ENCODE peak calls at places on chromosomes 13 and 19, in eight cellular contexts. P is hepatocyte, G is OCI-LY7, E is GM23248, O is GM23338, S is HCT116, N is MM.1S, Y is SK-N-SH. I is an unnamed sample.

GRCh38 chr19:32691952-32692726 is 518 bp downstream of the NUDT19 start:
- DNase-seq in P (peak), G (peak), E (peak), O (peak), S (no peak), N (peak), Y (peak), I (peak)

GRCh38 chr13:96650301-96650886 is 343.9 kb downstream of the OXGR1 start:
- DNase-seq in P (peak), G (no peak), E (peak), O (no peak), S (peak), N (peak), Y (no peak), I (no peak)

GRCh38 chr19:36417752-36418286 is 625 bp downstream of the ZFP82 start:
- DNase-seq in P (peak), G (peak), E (no peak), O (peak), S (no peak), N (no peak), Y (no peak), I (peak)

GRCh38 chr13:50969691-50970090 is 60.1 kb downstream of the RNASEH2B start:
- DNase-seq in P (peak), G (no peak), E (no peak), O (peak), S (no peak), N (peak), Y (no peak), I (peak)

GRCh38 chr19:13099073-13099999 is 3.3 kb downstream of the LYL1 start:
- DNase-seq in P (peak), G (peak), E (no peak), O (peak), S (no peak), N (peak), Y (no peak), I (peak)

GRCh38 chr19:19342086-19343015 is 21.7 kb downstream of the MAU2 start:
- DNase-seq in P (peak), G (peak), E (peak), O (peak), S (peak), N (peak), Y (peak), I (peak)

GRCh38 chr13:21837841-21838551 is 167.1 kb downstream of the FGF9 start:
- DNase-seq in P (no peak), G (no peak), E (peak), O (peak), S (no peak), N (no peak), Y (no peak), I (no peak)

GRCh38 chr19:4980087-4980486 is 11.2 kb downstream of the KDM4B start:
- DNase-seq in P (no peak), G (no peak), E (peak), O (no peak), S (no peak), N (no peak), Y (peak), I (no peak)

GRCh38 chr19:18848860-18849661 is 17.3 kb downstream of the UPF1 start:
- DNase-seq in P (no peak), G (no peak), E (peak), O (no peak), S (no peak), N (no peak), Y (peak), I (no peak)

GRCh38 chr13:89514534-89515312 is 1832.8 kb upstream of the MIR17HG start:
- DNase-seq in P (peak), G (no peak), E (peak), O (peak), S (no peak), N (no peak), Y (no peak), I (peak)

GRCh38 chr13:44165895-44166496 is 207.6 kb upstream of the SERP2 start:
- DNase-seq in P (no peak), G (no peak), E (no peak), O (peak), S (no peak), N (no peak), Y (no peak), I (no peak)

GRCh38 chr13:33206425-33206824 is 79.1 kb downstream of the STARD13 start:
- DNase-seq in P (no peak), G (no peak), E (peak), O (no peak), S (no peak), N (no peak), Y (no peak), I (no peak)

GRCh38 chr19:33394723-33395560 is 21.4 kb downstream of the CEBPG start:
- DNase-seq in P (no peak), G (no peak), E (peak), O (no peak), S (no peak), N (no peak), Y (peak), I (no peak)

GRCh38 chr13:30841161-30841560 is 64.9 kb upstream of the MEDAG start:
- DNase-seq in P (no peak), G (no peak), E (peak), O (no peak), S (no peak), N (no peak), Y (no peak), I (no peak)

GRCh38 chr19:7705387-7706187 is 3.7 kb upstream of the FCER2 start:
- DNase-seq in P (no peak), G (peak), E (no peak), O (no peak), S (no peak), N (no peak), Y (no peak), I (no peak)

GRCh38 chr19:28737021-28737525 is 475.9 kb downstream of the UQCRFS1 start:
- DNase-seq in P (peak), G (peak), E (peak), O (peak), S (no peak), N (peak), Y (no peak), I (peak)

GRCh38 chr13:110442946-110443632 is 118.4 kb downstream of the RAB20 start:
- DNase-seq in P (no peak), G (no peak), E (peak), O (no peak), S (no peak), N (no peak), Y (no peak), I (no peak)

GRCh38 chr13:30577381-30577780 is 40.3 kb upstream of the USPL1 start:
- DNase-seq in P (peak), G (no peak), E (peak), O (no peak), S (peak), N (peak), Y (no peak), I (no peak)

GRCh38 chr19:28468701-28469459 is 744.1 kb downstream of the UQCRFS1 start:
- DNase-seq in P (peak), G (peak), E (peak), O (peak), S (no peak), N (peak), Y (no peak), I (peak)

GRCh38 chr19:48963371-48964204 is 1.5 kb upstream of the FTL start:
- DNase-seq in P (peak), G (no peak), E (peak), O (peak), S (no peak), N (peak), Y (no peak), I (peak)

DNA sequence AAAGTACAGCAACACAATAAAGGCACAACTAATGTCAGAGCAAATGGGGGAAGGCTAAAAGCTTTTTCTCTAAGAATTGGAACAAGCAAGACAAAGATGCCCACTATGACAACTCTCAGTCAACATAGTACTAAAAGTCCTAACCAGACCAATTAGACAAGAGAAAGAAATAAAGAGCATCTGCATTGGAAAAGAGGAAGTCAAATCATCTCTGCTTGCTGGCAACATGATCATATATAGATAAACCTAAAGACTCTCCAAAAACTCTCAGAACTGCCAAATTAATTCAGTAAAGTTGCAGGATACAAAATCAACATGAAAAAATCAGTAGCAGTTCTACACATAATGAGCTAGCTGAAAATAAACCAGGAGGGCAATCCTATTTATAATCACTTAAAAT is 541.9 kb downstream of the DIAPH3 start:
- DNase-seq in P (no peak), G (no peak), E (no peak), O (no peak), S (no peak), N (no peak), Y (no peak), I (no peak)
- TF ChIP-seq EZH2phosphoT487 in P (no peak), G (no peak), E (no peak), O (no peak), S (no peak), N (no peak), Y (no peak), I (no peak)

GRCh38 chr19:46442808-46443450 is 14.2 kb upstream of the PNMA8C start:
- DNase-seq in P (no peak), G (no peak), E (peak), O (no peak), S (no peak), N (no peak), Y (no peak), I (no peak)
- TF ChIP-seq EZH2phosphoT487 in P (no peak), G (no peak), E (no peak), O (no peak), S (no peak), N (no peak), Y (no peak), I (no peak)

GRCh38 chr13:94713556-94714182 is 1.3 kb upstream of the SOX21 start:
- DNase-seq in P (no peak), G (no peak), E (no peak), O (peak), S (no peak), N (no peak), Y (no peak), I (no peak)
- TF ChIP-seq EZH2phosphoT487 in P (no peak), G (no peak), E (no peak), O (no peak), S (no peak), N (no peak), Y (no peak), I (no peak)

GRCh38 chr13:23510544-23510916 is 59.7 kb upstream of the TNFRSF19 start:
- DNase-seq in P (no peak), G (no peak), E (peak), O (no peak), S (no peak), N (no peak), Y (no peak), I (no peak)

GRCh38 chr13:23509781-23510543 is 60.2 kb upstream of the TNFRSF19 start:
- DNase-seq in P (no peak), G (no peak), E (peak), O (no peak), S (no peak), N (no peak), Y (no peak), I (no peak)

GRCh38 chr13:23513460-23513859 is 56.8 kb upstream of the TNFRSF19 start:
- DNase-seq in P (no peak), G (no peak), E (no peak), O (no peak), S (no peak), N (no peak), Y (no peak), I (no peak)

GRCh38 chr13:23512762-23513395 is 57.3 kb upstream of the TNFRSF19 start:
- DNase-seq in P (no peak), G (no peak), E (no peak), O (peak), S (no peak), N (no peak), Y (no peak), I (no peak)

GRCh38 chr13:23510979-23511735 is 59.1 kb upstream of the TNFRSF19 start:
- DNase-seq in P (peak), G (peak), E (peak), O (peak), S (peak), N (no peak), Y (no peak), I (peak)
- TF ChIP-seq EZH2phosphoT487 in P (no peak), G (no peak), E (no peak), O (no peak), S (no peak), N (no peak), Y (no peak), I (no peak)

GRCh38 chr19:51366999-51367564 is 894 bp upstream of the ETFB start:
- DNase-seq in P (peak), G (peak), E (peak), O (no peak), S (no peak), N (no peak), Y (peak), I (no peak)
- TF ChIP-seq EZH2phosphoT487 in P (no peak), G (no peak), E (no peak), O (no peak), S (no peak), N (no peak), Y (no peak), I (no peak)

GRCh38 chr19:55287361-55288079 is 3.7 kb downstream of the BRSK1 start:
- DNase-seq in P (no peak), G (no peak), E (no peak), O (no peak), S (no peak), N (no peak), Y (no peak), I (no peak)

GRCh38 chr19:55279773-55280643 is at the start of gene HSPBP1:
- DNase-seq in P (peak), G (peak), E (peak), O (peak), S (peak), N (peak), Y (peak), I (peak)

GRCh38 chr19:55284405-55285058 is 735 bp downstream of the BRSK1 start:
- DNase-seq in P (no peak), G (no peak), E (no peak), O (peak), S (no peak), N (no peak), Y (peak), I (peak)

GRCh38 chr19:55285225-55285890 is 1.6 kb downstream of the BRSK1 start:
- DNase-seq in P (no peak), G (no peak), E (peak), O (peak), S (no peak), N (no peak), Y (no peak), I (no peak)

GRCh38 chr19:55283548-55284393 is at the start of gene BRSK1:
- DNase-seq in P (peak), G (peak), E (peak), O (peak), S (peak), N (no peak), Y (peak), I (peak)
- TF ChIP-seq EZH2phosphoT487 in P (no peak), G (no peak), E (no peak), O (no peak), S (no peak), N (no peak), Y (no peak), I (no peak)

GRCh38 chr19:46014534-46014933 is 8.3 kb downstream of the PGLYRP1 start:
- DNase-seq in P (no peak), G (no peak), E (no peak), O (no peak), S (no peak), N (no peak), Y (no peak), I (no peak)

GRCh38 chr19:46006411-46006810 is 11.1 kb downstream of the CCDC61 start:
- DNase-seq in P (no peak), G (no peak), E (no peak), O (no peak), S (no peak), N (no peak), Y (no peak), I (no peak)

GRCh38 chr19:46015080-46015960 is 7.5 kb downstream of the PGLYRP1 start:
- DNase-seq in P (peak), G (peak), E (peak), O (peak), S (no peak), N (no peak), Y (peak), I (peak)

GRCh38 chr19:46009530-46010510 is 13.0 kb downstream of the PGLYRP1 start:
- DNase-seq in P (peak), G (peak), E (peak), O (peak), S (peak), N (peak), Y (peak), I (peak)
- TF ChIP-seq EZH2phosphoT487 in P (no peak), G (no peak), E (no peak), O (no peak), S (no peak), N (no peak), Y (no peak), I (no peak)

GRCh38 chr13:62643007-62643483 is 1227.4 kb upstream of the PCDH20 start:
- DNase-seq in P (peak), G (no peak), E (peak), O (no peak), S (peak), N (no peak), Y (no peak), I (no peak)
- TF ChIP-seq EZH2phosphoT487 in P (no peak), G (no peak), E (no peak), O (no peak), S (no peak), N (no peak), Y (no peak), I (no peak)

GRCh38 chr13:42991892-42992584 is at the start of gene EPSTI1:
- DNase-seq in P (peak), G (peak), E (peak), O (peak), S (no peak), N (peak), Y (no peak), I (peak)
- TF ChIP-seq EZH2phosphoT487 in P (no peak), G (no peak), E (no peak), O (no peak), S (no peak), N (no peak), Y (no peak), I (peak)